ENCODE peak calls at places on chromosome 17, in four cellular contexts. K, S, R and P are unnamed samples.

GRCh38 chr17:77451271-77451893 is 310.6 kb downstream of the SEC14L1 start:
- DNase-seq in K (peak), R (peak), S (peak), P (peak)

GRCh38 chr17:15943971-15944719 is 785 bp upstream of the ADORA2B start:
- DNase-seq in S (no peak), R (no peak), K (no peak), P (no peak)

GRCh38 chr17:31517524-31517923 is 126.0 kb downstream of the RAB11FIP4 start:
- DNase-seq in K (no peak), R (no peak), S (peak), P (peak)

GRCh38 chr17:80789356-80789902 is 202.2 kb upstream of the CHMP6 start:
- DNase-seq in K (peak), R (no peak), S (peak), P (no peak)

GRCh38 chr17:52751051-52751450 is 592.5 kb upstream of the CA10 start:
- DNase-seq in K (no peak), R (no peak), S (peak), P (peak)

GRCh38 chr17:78019367-78019975 is 61.0 kb downstream of the TNRC6C start:
- DNase-seq in R (no peak), S (no peak), K (peak), P (peak)

GRCh38 chr17:4230142-4230541 is 33.6 kb downstream of the ANKFY1 start:
- DNase-seq in R (no peak), K (peak), S (no peak), P (peak)

GRCh38 chr17:3914319-3914685 is 2.0 kb downstream of the P2RX1 start:
- DNase-seq in K (no peak), R (no peak), S (no peak), P (no peak)

GRCh38 chr17:73424571-73424970 is 112.8 kb upstream of the CDC42EP4 start:
- DNase-seq in R (no peak), S (peak), K (no peak), P (no peak)

GRCh38 chr17:54972406-54973138 is 4.0 kb downstream of the STXBP4 start:
- DNase-seq in R (no peak), K (no peak), S (no peak), P (no peak)

GRCh38 chr17:63247706-63248105 is 198.4 kb downstream of the CYB561 start:
- DNase-seq in K (no peak), R (no peak), S (no peak), P (no peak)

GRCh38 chr17:2076461-2076984 is 21.6 kb downstream of the HIC1 start:
- DNase-seq in S (no peak), R (no peak), K (peak), P (no peak)

GRCh38 chr17:46758614-46759013 is 59.9 kb downstream of the WNT3 start:
- DNase-seq in S (no peak), K (peak), R (no peak), P (no peak)

GRCh38 chr17:44916781-44917241 is 1.5 kb upstream of the GFAP start:
- DNase-seq in K (peak), S (no peak), R (no peak), P (no peak)

GRCh38 chr17:79593636-79594035 is 17.2 kb downstream of the RBFOX3 start:
- DNase-seq in K (no peak), R (no peak), S (no peak), P (no peak)

GRCh38 chr17:27081002-27081638 is 212.8 kb upstream of the WSB1 start:
- DNase-seq in S (no peak), R (no peak), K (no peak), P (no peak)

GRCh38 chr17:28574536-28574935 is 2.2 kb downstream of the ALDOC start:
- DNase-seq in K (no peak), R (no peak), S (no peak), P (no peak)

GRCh38 chr17:66987059-66987616 is 22.6 kb downstream of the CACNG4 start:
- DNase-seq in S (no peak), R (no peak), K (no peak), P (no peak)

GRCh38 chr17:53527473-53527872 is 295.3 kb upstream of the KIF2B start:
- DNase-seq in S (no peak), K (no peak), R (no peak), P (peak)

GRCh38 chr17:77692571-77693161 is 265.8 kb upstream of the TNRC6C start:
- DNase-seq in S (peak), R (no peak), K (peak), P (no peak)

GRCh38 chr17:58317421-58318064 is 11.1 kb downstream of the TSPOAP1 start:
- DNase-seq in S (peak), K (peak), R (no peak), P (peak)

GRCh38 chr17:11720816-11721215 is 122.5 kb downstream of the DNAH9 start:
- DNase-seq in K (no peak), R (no peak), S (no peak), P (no peak)

GRCh38 chr17:28807925-28808641 is 34.5 kb downstream of the FAM222B start:
- DNase-seq in K (peak), R (no peak), S (no peak), P (no peak)

GRCh38 chr17:18978050-18978449 is 26.1 kb downstream of the SLC5A10 start:
- DNase-seq in R (no peak), K (no peak), S (no peak), P (no peak)

GRCh38 chr17:51118330-51119195 is 2.1 kb downstream of the SPAG9 start:
- DNase-seq in R (no peak), S (no peak), K (no peak), P (no peak)

GRCh38 chr17:80677214-80677756 is 132.6 kb downstream of the RPTOR start:
- DNase-seq in R (no peak), K (no peak), S (no peak), P (no peak)

GRCh38 chr17:82085931-82086764 is 11.9 kb downstream of the FASN start:
- DNase-seq in K (no peak), R (no peak), S (no peak), P (no peak)

GRCh38 chr17:79788989-79789942 is 7.6 kb downstream of the CBX8 start:
- DNase-seq in S (peak), R (no peak), K (no peak), P (peak)

GRCh38 chr17:9225305-9226101 is 204.2 kb downstream of the NTN1 start:
- DNase-seq in S (peak), K (no peak), R (peak), P (peak)

GRCh38 chr17:80992948-80993624 is 1.4 kb downstream of the CHMP6 start:
- DNase-seq in K (no peak), S (no peak), R (no peak), P (no peak)

GRCh38 chr17:55005520-55005919 is 37.0 kb downstream of the STXBP4 start:
- DNase-seq in K (peak), R (no peak), S (peak), P (peak)

GRCh38 chr17:31595076-31595475 is 203.6 kb downstream of the RAB11FIP4 start:
- DNase-seq in S (no peak), K (peak), R (no peak), P (peak)

GRCh38 chr17:41769985-41770384 is 16.5 kb downstream of the JUP start:
- DNase-seq in K (no peak), S (no peak), R (no peak), P (no peak)

GRCh38 chr17:73215414-73215813 is 22.6 kb downstream of the COG1 start:
- DNase-seq in R (no peak), S (peak), K (no peak), P (no peak)

GRCh38 chr17:61392679-61393078 is 7.0 kb upstream of the TBX2 start:
- DNase-seq in S (no peak), R (no peak), K (no peak), P (no peak)

GRCh38 chr17:73308017-73308823 is 3.6 kb downstream of the CDC42EP4 start:
- DNase-seq in S (no peak), R (no peak), K (peak), P (peak)

GRCh38 chr17:80795090-80795609 is 196.5 kb upstream of the CHMP6 start:
- DNase-seq in S (no peak), K (no peak), R (no peak), P (no peak)

GRCh38 chr17:50129946-50130777 is at the start of gene SAMD14:
- DNase-seq in K (peak), R (no peak), S (no peak), P (peak)

DNA sequence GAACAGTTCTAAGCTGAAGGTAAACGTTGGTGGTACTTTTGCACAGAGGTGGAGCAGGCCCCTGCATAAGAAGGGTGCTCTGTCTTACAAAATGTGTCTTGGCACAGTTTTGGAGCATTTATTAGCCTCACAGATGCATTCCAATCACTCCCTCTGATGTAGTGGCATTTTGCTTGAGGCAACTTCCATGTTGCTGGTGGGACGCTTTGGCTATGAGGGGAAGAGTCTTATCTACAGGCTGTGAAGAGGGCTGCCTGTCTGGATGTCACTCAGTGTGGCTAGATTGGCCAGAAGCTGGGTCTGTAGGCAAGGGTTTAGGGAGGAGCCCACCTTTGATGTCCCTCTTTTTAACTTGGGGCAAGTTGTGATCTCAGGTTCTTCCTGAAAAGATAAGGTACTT is 2.6 kb upstream of the RARA start:
- DNase-seq in R (no peak), S (no peak), K (no peak), P (peak)
- H4K8ac ChIP-seq in R (no peak), S (no peak), K (no peak), P (no peak)

GRCh38 chr17:7042507-7043194 is 1.2 kb downstream of the SLC16A11 start:
- DNase-seq in R (no peak), K (no peak), S (peak), P (peak)

GRCh38 chr17:7043195-7043543 is 723 bp downstream of the SLC16A11 start:
- DNase-seq in K (no peak), R (no peak), S (no peak), P (no peak)

GRCh38 chr17:7038025-7038862 is 2.4 kb downstream of the SLC16A13 start:
- DNase-seq in R (no peak), S (peak), K (no peak), P (no peak)

GRCh38 chr17:7043544-7044268 is at the start of gene SLC16A11:
- DNase-seq in R (no peak), S (no peak), K (peak), P (no peak)

GRCh38 chr17:7041607-7042506 is 2.0 kb downstream of the SLC16A11 start:
- DNase-seq in R (no peak), K (no peak), S (peak), P (peak)
- H4K8ac ChIP-seq in R (peak), K (no peak), S (no peak), P (no peak)

GRCh38 chr17:48960834-48961515 is 7.4 kb downstream of the GIP start:
- DNase-seq in S (peak), K (no peak), R (no peak), P (peak)
- H4K8ac ChIP-seq in S (no peak), K (peak), R (no peak), P (no peak)

DNA sequence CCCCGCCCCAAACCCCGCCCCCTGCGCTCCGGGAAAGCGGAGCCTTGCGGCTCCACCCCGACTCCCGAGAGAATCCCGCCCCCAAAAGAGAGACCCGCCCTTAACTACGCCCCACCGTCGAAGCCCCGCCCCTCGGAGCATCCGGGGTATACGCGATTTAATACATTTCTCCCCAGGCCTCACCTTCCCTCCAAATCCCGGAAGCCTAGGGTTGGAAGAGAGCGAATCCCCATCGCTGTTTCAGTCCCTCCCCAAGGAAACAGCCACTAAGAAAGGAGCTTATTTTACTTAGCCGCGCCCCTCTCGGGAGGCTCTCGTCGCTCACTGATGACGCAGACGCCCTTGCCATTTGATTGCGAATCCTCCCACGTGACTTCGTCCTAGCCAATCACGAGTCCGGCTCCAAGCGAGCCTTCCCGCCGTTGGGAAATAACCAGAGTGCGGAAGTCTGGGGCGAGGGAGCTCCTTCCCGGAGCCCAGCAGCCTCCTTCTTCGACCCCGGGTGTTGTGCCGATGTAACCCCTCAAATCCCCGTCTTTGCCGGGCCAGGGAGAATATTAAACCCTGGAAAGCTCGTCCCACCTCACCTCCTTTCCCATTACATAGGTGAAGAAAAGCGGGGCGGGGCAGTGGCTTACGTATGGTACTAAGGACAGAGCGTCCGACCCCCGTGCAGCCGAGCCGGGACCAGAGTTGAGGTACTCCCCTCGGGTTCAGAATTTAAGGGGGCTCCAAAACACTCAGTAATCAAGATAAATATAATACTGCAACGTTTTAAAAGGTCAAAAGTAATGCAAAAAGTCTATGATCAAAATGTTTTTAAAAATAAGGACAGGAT is 461 bp upstream of the FDXR start:
- DNase-seq in K (peak), S (peak), R (peak), P (peak)
- H4K8ac ChIP-seq in K (peak), S (no peak), R (no peak), P (no peak)

DNA sequence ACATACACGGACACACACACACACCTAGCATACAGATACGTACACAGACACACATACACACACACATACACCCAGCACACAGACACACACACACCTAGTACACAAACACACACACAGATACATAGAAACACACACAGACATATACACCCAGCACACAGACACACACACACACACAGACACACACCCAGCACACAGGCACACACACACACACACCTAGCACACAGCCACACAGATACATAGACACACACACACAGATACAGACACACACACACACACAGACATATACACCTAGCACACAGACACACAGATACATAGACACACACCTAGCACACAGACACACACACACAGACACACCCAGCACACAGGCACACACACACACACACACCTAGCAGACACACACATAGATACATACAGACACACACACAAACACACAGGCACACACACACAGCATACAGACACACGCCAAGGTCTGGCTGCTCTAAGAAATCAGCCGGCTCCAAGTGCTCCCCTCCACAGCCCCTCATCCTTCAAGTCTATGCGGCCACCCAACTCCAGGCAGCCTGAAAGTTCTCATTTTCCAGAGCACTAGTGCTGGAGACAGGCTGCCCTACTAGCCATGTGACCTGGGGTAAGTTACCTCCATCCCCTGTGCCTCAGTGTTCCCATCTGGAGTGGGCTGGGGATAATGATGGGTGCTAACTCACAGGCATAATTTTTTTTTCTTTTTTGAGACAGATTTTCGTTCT is 13.2 kb downstream of the NR1D1 start:
- DNase-seq in K (no peak), S (no peak), R (no peak), P (no peak)
- H4K8ac ChIP-seq in K (no peak), S (no peak), R (no peak), P (no peak)

DNA sequence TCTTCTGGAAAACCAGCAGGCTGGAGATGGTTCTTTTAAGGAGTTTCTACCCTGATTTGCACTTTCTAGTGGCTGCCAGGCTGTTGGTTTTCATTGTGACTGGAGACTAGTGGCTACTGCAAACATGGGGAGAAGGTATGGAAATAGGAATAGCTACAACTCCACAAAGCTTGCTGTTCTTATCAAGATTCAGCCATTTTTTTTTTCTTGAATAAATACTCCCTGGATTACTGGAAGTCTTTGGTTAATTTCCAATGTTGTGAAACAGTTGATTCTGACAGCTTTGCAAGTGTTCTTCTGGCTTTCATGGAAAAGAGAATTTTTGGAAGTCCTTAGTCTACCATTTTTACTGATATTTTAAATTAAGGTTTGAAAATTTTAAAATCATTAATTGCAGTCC is 277.7 kb downstream of the HS3ST3A1 start:
- DNase-seq in S (no peak), R (no peak), K (peak), P (no peak)
- H4K8ac ChIP-seq in S (no peak), R (no peak), K (no peak), P (no peak)

GRCh38 chr17:43851744-43852143 is 4.8 kb downstream of the CD300LG start:
- DNase-seq in K (no peak), R (no peak), S (no peak), P (peak)
- H4K8ac ChIP-seq in K (no peak), R (no peak), S (no peak), P (no peak)

DNA sequence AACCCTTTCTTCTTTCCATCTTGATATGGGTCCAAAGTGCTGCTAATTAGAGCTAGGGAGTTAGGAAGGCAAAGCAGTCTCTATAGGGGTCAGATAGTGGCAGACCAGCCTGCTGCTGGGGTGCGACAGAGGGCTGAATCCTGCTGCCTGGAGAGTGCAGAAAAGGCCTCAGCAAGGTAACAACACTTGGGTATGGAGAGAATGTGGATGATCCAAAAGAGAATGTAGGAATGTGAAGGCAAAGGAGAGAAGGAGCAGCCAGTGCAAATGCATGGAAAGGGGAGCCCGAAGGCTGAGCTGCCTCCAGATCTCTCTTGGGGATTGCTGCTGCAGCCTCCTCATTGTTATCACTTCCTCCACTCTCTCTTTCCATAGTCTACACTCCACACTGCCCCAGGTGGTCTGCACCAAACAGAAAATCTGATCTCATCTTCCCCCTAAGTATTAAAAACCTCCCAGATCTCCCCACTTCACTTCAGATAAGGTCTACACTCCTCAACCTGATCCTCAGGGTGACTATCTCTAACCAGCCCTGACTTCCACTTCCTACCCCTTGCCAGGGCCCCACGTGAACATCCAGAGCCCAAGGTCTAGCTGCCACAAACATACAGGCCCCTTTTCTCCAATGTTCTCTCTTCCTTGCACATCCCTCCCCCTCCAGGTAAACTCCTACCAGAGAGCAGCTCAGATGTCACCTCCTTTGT is 28.8 kb downstream of the TOM1L2 start:
- DNase-seq in K (no peak), R (no peak), S (no peak), P (peak)
- H4K8ac ChIP-seq in K (no peak), R (no peak), S (no peak), P (no peak)